ENCODE peak calls at places on chromosomes 3 and 15, in seven cellular contexts. One of them, this sample, is unnamed.
A peak's percentile ranks its signal among the peaks of the same experiment; 100 is the strongest.

GRCh38 chr3:146839727-146840126 is 234.6 kb upstream of the PLSCR5 start:
- DNase-seq in heart right ventricle: no peak
- DNase-seq in coronary artery: no peak
- DNase-seq in PC-3: no peak
- DNase-seq in cardiac muscle cell: no peak
- DNase-seq in stomach: no peak
- DNase-seq in transverse colon: no peak
- DNase-seq in this sample: no peak

GRCh38 chr15:80580107-80580506 is 115.0 kb upstream of the ABHD17C start:
- DNase-seq in heart right ventricle: no peak
- DNase-seq in coronary artery: no peak
- DNase-seq in PC-3: peak; percentile 96
- DNase-seq in cardiac muscle cell: peak; percentile 75
- DNase-seq in stomach: no peak
- DNase-seq in transverse colon: no peak
- DNase-seq in this sample: peak; percentile 7

GRCh38 chr3:182683335-182684257 is 109.7 kb upstream of the ATP11B start:
- DNase-seq in heart right ventricle: no peak
- DNase-seq in coronary artery: no peak
- DNase-seq in PC-3: peak; percentile 93
- DNase-seq in cardiac muscle cell: peak; percentile 79
- DNase-seq in stomach: peak; percentile 77
- DNase-seq in transverse colon: peak; percentile 74
- DNase-seq in this sample: peak; percentile 47

GRCh38 chr15:95644476-95644875 is 686.0 kb upstream of the NR2F2 start:
- DNase-seq in heart right ventricle: no peak
- DNase-seq in coronary artery: no peak
- DNase-seq in PC-3: no peak
- DNase-seq in cardiac muscle cell: peak; percentile 51
- DNase-seq in stomach: no peak
- DNase-seq in transverse colon: no peak
- DNase-seq in this sample: no peak

GRCh38 chr3:51954120-51954519 is 1.1 kb upstream of the GPR62 start:
- DNase-seq in heart right ventricle: no peak
- DNase-seq in coronary artery: no peak
- DNase-seq in PC-3: no peak
- DNase-seq in cardiac muscle cell: no peak
- DNase-seq in stomach: no peak
- DNase-seq in transverse colon: no peak
- DNase-seq in this sample: no peak

GRCh38 chr15:58771621-58772235 is 626 bp downstream of the MINDY2 start:
- DNase-seq in heart right ventricle: peak; percentile 40
- DNase-seq in coronary artery: peak; percentile 73
- DNase-seq in PC-3: peak; percentile 35
- DNase-seq in cardiac muscle cell: no peak
- DNase-seq in stomach: peak; percentile 56
- DNase-seq in transverse colon: peak; percentile 54
- DNase-seq in this sample: peak; percentile 80

GRCh38 chr15:73628976-73629854 is 4.0 kb downstream of the NPTN start:
- DNase-seq in heart right ventricle: no peak
- DNase-seq in coronary artery: no peak
- DNase-seq in PC-3: peak; percentile 71
- DNase-seq in cardiac muscle cell: peak; percentile 29
- DNase-seq in stomach: no peak
- DNase-seq in transverse colon: no peak
- DNase-seq in this sample: no peak

GRCh38 chr15:59268199-59268979 is 61.7 kb downstream of the LDHAL6B start:
- DNase-seq in heart right ventricle: no peak
- DNase-seq in coronary artery: no peak
- DNase-seq in PC-3: peak; percentile 63
- DNase-seq in cardiac muscle cell: no peak
- DNase-seq in stomach: no peak
- DNase-seq in transverse colon: no peak
- DNase-seq in this sample: no peak

GRCh38 chr3:101223016-101223415 is 97.4 kb downstream of the IMPG2 start:
- DNase-seq in heart right ventricle: no peak
- DNase-seq in coronary artery: no peak
- DNase-seq in PC-3: no peak
- DNase-seq in cardiac muscle cell: no peak
- DNase-seq in stomach: no peak
- DNase-seq in transverse colon: no peak
- DNase-seq in this sample: no peak

GRCh38 chr3:162998205-162998604 is 1501.6 kb downstream of the OTOL1 start:
- DNase-seq in heart right ventricle: no peak
- DNase-seq in coronary artery: no peak
- DNase-seq in PC-3: no peak
- DNase-seq in cardiac muscle cell: no peak
- DNase-seq in stomach: no peak
- DNase-seq in transverse colon: no peak
- DNase-seq in this sample: no peak

GRCh38 chr3:135034291-135034768 is 239.3 kb downstream of the EPHB1 start:
- DNase-seq in heart right ventricle: no peak
- DNase-seq in coronary artery: no peak
- DNase-seq in PC-3: no peak
- DNase-seq in cardiac muscle cell: no peak
- DNase-seq in stomach: no peak
- DNase-seq in transverse colon: no peak
- DNase-seq in this sample: no peak

GRCh38 chr15:38724827-38725226 is 160.2 kb upstream of the RASGRP1 start:
- DNase-seq in heart right ventricle: no peak
- DNase-seq in coronary artery: no peak
- DNase-seq in PC-3: no peak
- DNase-seq in cardiac muscle cell: no peak
- DNase-seq in stomach: no peak
- DNase-seq in transverse colon: no peak
- DNase-seq in this sample: no peak

GRCh38 chr15:99409097-99409473 is 156.7 kb upstream of the MEF2A start:
- DNase-seq in heart right ventricle: peak; percentile 70
- DNase-seq in coronary artery: peak; percentile 78
- DNase-seq in PC-3: peak; percentile 70
- DNase-seq in cardiac muscle cell: peak; percentile 73
- DNase-seq in stomach: peak; percentile 65
- DNase-seq in transverse colon: peak; percentile 76
- DNase-seq in this sample: peak; percentile 81

GRCh38 chr3:173688216-173688842 is 290.8 kb downstream of the NLGN1 start:
- DNase-seq in heart right ventricle: no peak
- DNase-seq in coronary artery: no peak
- DNase-seq in PC-3: no peak
- DNase-seq in cardiac muscle cell: no peak
- DNase-seq in stomach: no peak
- DNase-seq in transverse colon: no peak
- DNase-seq in this sample: no peak

GRCh38 chr15:76330281-76330680 is 6.3 kb upstream of the ISL2 start:
- DNase-seq in heart right ventricle: peak; percentile 38
- DNase-seq in coronary artery: no peak
- DNase-seq in PC-3: peak; percentile 79
- DNase-seq in cardiac muscle cell: peak; percentile 78
- DNase-seq in stomach: peak; percentile 77
- DNase-seq in transverse colon: peak; percentile 47
- DNase-seq in this sample: peak; percentile 51

GRCh38 chr3:19757773-19758172 is 176.2 kb downstream of the EFHB start:
- DNase-seq in heart right ventricle: no peak
- DNase-seq in coronary artery: no peak
- DNase-seq in PC-3: peak; percentile 4
- DNase-seq in cardiac muscle cell: no peak
- DNase-seq in stomach: no peak
- DNase-seq in transverse colon: no peak
- DNase-seq in this sample: no peak

GRCh38 chr3:65951836-65952505 is 86.7 kb downstream of the MAGI1 start:
- DNase-seq in heart right ventricle: no peak
- DNase-seq in coronary artery: no peak
- DNase-seq in PC-3: peak; percentile 76
- DNase-seq in cardiac muscle cell: no peak
- DNase-seq in stomach: no peak
- DNase-seq in transverse colon: no peak
- DNase-seq in this sample: no peak

GRCh38 chr3:11290743-11291680 is 18.8 kb downstream of the ATG7 start:
- DNase-seq in heart right ventricle: no peak
- DNase-seq in coronary artery: no peak
- DNase-seq in PC-3: peak; percentile 38
- DNase-seq in cardiac muscle cell: peak; percentile 64
- DNase-seq in stomach: no peak
- DNase-seq in transverse colon: no peak
- DNase-seq in this sample: no peak

GRCh38 chr15:88243895-88244787 is 12.4 kb downstream of the NTRK3 start:
- DNase-seq in heart right ventricle: no peak
- DNase-seq in coronary artery: no peak
- DNase-seq in PC-3: peak; percentile 42
- DNase-seq in cardiac muscle cell: peak; percentile 64
- DNase-seq in stomach: no peak
- DNase-seq in transverse colon: no peak
- DNase-seq in this sample: no peak

GRCh38 chr15:74482661-74483060 is 21.7 kb upstream of the UBL7 start:
- DNase-seq in heart right ventricle: no peak
- DNase-seq in coronary artery: no peak
- DNase-seq in PC-3: peak; percentile 7
- DNase-seq in cardiac muscle cell: no peak
- DNase-seq in stomach: no peak
- DNase-seq in transverse colon: no peak
- DNase-seq in this sample: no peak

GRCh38 chr3:114333180-114333922 is 39.5 kb downstream of the TIGIT start:
- DNase-seq in heart right ventricle: no peak
- DNase-seq in coronary artery: no peak
- DNase-seq in PC-3: no peak
- DNase-seq in cardiac muscle cell: peak; percentile 29
- DNase-seq in stomach: no peak
- DNase-seq in transverse colon: no peak
- DNase-seq in this sample: no peak

GRCh38 chr15:66565731-66566130 is at the start of gene LCTL:
- DNase-seq in heart right ventricle: no peak
- DNase-seq in coronary artery: no peak
- DNase-seq in PC-3: peak; percentile 42
- DNase-seq in cardiac muscle cell: peak; percentile 75
- DNase-seq in stomach: no peak
- DNase-seq in transverse colon: no peak
- DNase-seq in this sample: no peak

GRCh38 chr15:59205839-59206622 is 612 bp upstream of the LDHAL6B start:
- DNase-seq in heart right ventricle: no peak
- DNase-seq in coronary artery: no peak
- DNase-seq in PC-3: no peak
- DNase-seq in cardiac muscle cell: no peak
- DNase-seq in stomach: no peak
- DNase-seq in transverse colon: no peak
- DNase-seq in this sample: no peak

GRCh38 chr3:163951397-163951987 is 1126.8 kb downstream of the SI start:
- DNase-seq in heart right ventricle: no peak
- DNase-seq in coronary artery: no peak
- DNase-seq in PC-3: peak; percentile 51
- DNase-seq in cardiac muscle cell: no peak
- DNase-seq in stomach: no peak
- DNase-seq in transverse colon: no peak
- DNase-seq in this sample: no peak

GRCh38 chr3:158809642-158810041 is 7.8 kb downstream of the MFSD1 start:
- DNase-seq in heart right ventricle: no peak
- DNase-seq in coronary artery: no peak
- DNase-seq in PC-3: no peak
- DNase-seq in cardiac muscle cell: no peak
- DNase-seq in stomach: no peak
- DNase-seq in transverse colon: no peak
- DNase-seq in this sample: no peak

GRCh38 chr3:124845406-124845805 is 41.8 kb downstream of the ITGB5 start:
- DNase-seq in heart right ventricle: no peak
- DNase-seq in coronary artery: no peak
- DNase-seq in PC-3: peak; percentile 87
- DNase-seq in cardiac muscle cell: peak; percentile 86
- DNase-seq in stomach: peak; percentile 38
- DNase-seq in transverse colon: peak; percentile 72
- DNase-seq in this sample: peak; percentile 86
- H3K4me3 ChIP-seq in heart right ventricle: no peak overlapping the region
- H3K4me3 ChIP-seq in coronary artery: peak overlapping the region; percentile 26
- H3K4me3 ChIP-seq in PC-3: no peak overlapping the region
- H3K4me3 ChIP-seq in cardiac muscle cell: no peak overlapping the region
- H3K4me3 ChIP-seq in stomach: no peak overlapping the region
- H3K4me3 ChIP-seq in transverse colon: no peak overlapping the region
- H3K4me3 ChIP-seq in this sample: no peak overlapping the region

DNA sequence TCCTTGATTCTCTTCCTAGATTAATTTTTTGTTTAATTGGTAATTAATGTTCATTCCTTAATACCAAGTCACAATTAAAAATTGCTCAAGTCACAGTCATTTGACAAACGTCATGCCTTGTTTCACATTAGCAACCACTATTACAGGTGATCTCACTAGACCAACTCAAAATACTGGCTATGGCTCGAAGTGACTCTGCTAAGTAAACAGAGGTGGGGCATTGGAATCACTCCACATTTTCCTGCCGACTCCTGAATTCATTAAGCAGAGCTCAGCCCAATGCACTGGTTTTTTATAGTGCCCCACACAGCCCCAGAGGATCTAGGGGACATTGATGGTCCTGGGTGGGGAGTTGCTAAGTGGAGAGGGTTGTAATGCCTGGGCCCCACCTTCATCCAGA is 201.2 kb upstream of the NSMCE3 start:
- DNase-seq in heart right ventricle: no peak
- DNase-seq in coronary artery: no peak
- DNase-seq in PC-3: peak; percentile 91
- DNase-seq in cardiac muscle cell: no peak
- DNase-seq in stomach: no peak
- DNase-seq in transverse colon: peak; percentile 39
- DNase-seq in this sample: no peak
- H3K27ac ChIP-seq in heart right ventricle: no peak overlapping the region
- H3K27ac ChIP-seq in coronary artery: no peak overlapping the region
- H3K27ac ChIP-seq in PC-3: peak overlapping the region; percentile 83
- H3K27ac ChIP-seq in cardiac muscle cell: no peak overlapping the region
- H3K27ac ChIP-seq in stomach: no peak overlapping the region
- H3K27ac ChIP-seq in transverse colon: peak overlapping the region; percentile 25
- H3K27ac ChIP-seq in this sample: no peak overlapping the region

DNA sequence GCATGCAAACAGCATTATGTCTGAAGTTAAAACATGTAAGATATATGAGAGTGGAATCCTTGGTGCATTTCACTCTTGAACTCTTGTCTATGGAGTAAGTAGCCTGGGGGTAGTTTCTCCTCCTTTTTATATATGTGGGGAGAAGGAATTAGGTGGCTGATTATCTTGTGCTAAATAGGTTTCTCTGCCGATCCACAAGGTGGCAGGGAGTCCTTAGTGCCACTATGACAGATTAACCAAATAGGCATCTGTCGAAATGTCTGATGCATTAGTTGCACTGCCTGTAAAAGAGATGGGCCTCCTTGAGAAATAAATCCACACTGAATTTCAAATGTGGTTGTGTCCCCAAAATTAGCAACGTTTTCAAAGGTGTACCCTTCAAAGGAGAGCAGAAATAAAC is 170.1 kb downstream of the CNTN4 start:
- DNase-seq in heart right ventricle: no peak
- DNase-seq in coronary artery: no peak
- DNase-seq in PC-3: no peak
- DNase-seq in cardiac muscle cell: no peak
- DNase-seq in stomach: no peak
- DNase-seq in transverse colon: no peak
- DNase-seq in this sample: no peak
- TF ChIP-seq CTCF in heart right ventricle: peak; percentile 32
- TF ChIP-seq CTCF in coronary artery: no peak
- TF ChIP-seq CTCF in PC-3: no peak
- TF ChIP-seq CTCF in cardiac muscle cell: no peak
- TF ChIP-seq CTCF in stomach: no peak
- TF ChIP-seq CTCF in transverse colon: no peak
- TF ChIP-seq CTCF in this sample: no peak

DNA sequence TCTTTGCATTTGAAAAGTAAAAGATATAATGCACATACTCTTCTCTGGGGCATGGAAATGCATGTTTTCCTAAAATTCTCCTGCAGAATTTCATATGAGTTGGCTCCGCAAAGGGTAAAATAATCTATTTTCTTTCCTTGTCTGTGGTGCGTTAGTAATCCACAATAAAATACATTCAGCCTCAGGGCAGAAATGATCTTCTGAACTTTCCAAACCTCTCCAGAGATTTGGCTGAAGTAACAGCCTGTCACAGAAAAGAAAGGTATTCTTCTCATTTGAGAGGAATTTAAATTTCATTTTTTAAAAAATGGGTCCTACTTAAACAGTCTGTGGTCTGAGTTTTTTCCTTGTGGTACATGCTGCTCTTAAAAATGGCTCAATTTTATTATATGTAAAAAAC is 182.7 kb upstream of the DCBLD2 start:
- DNase-seq in heart right ventricle: no peak
- DNase-seq in coronary artery: no peak
- DNase-seq in PC-3: peak; percentile 93
- DNase-seq in cardiac muscle cell: no peak
- DNase-seq in stomach: no peak
- DNase-seq in transverse colon: no peak
- DNase-seq in this sample: no peak
- H3K4me3 ChIP-seq in heart right ventricle: no peak overlapping the region
- H3K4me3 ChIP-seq in coronary artery: no peak overlapping the region
- H3K4me3 ChIP-seq in PC-3: peak overlapping the region; percentile 53
- H3K4me3 ChIP-seq in cardiac muscle cell: no peak overlapping the region
- H3K4me3 ChIP-seq in stomach: no peak overlapping the region
- H3K4me3 ChIP-seq in transverse colon: no peak overlapping the region
- H3K4me3 ChIP-seq in this sample: no peak overlapping the region